ENCODE peak calls at places on chromosomes 7 and 10, in five cellular contexts. G, S, D, P and C are unnamed samples.

GRCh38 chr10:6667679-6668270 is 87.7 kb upstream of the PRKCQ start:
- DNase-seq in G (peak), S (peak), D (peak), P (no peak), C (peak)

GRCh38 chr7:26368542-26368941 is 76.9 kb downstream of the SNX10 start:
- DNase-seq in G (no peak), S (no peak), D (no peak), P (no peak), C (no peak)

GRCh38 chr10:99661370-99661749 is 2.1 kb downstream of the ENTPD7 start:
- DNase-seq in G (no peak), S (peak), D (peak), P (no peak), C (no peak)

GRCh38 chr7:21169667-21170605 is 257.9 kb upstream of the SP4 start:
- DNase-seq in G (no peak), S (no peak), D (no peak), P (no peak), C (no peak)

GRCh38 chr7:23955145-23955544 is 245.1 kb downstream of the STK31 start:
- DNase-seq in G (peak), S (no peak), D (peak), P (no peak), C (no peak)

GRCh38 chr7:82443044-82443800 is at the start of gene CACNA2D1:
- DNase-seq in G (peak), S (no peak), D (peak), P (peak), C (peak)

GRCh38 chr10:51244308-51244707 is 170.0 kb downstream of the PRKG1 start:
- DNase-seq in G (no peak), S (no peak), D (peak), P (no peak), C (no peak)

GRCh38 chr10:97713351-97713827 is at the start of gene MARVELD1:
- DNase-seq in G (no peak), S (peak), D (peak), P (peak), C (no peak)

GRCh38 chr10:60099998-60100747 is 193.8 kb upstream of the CCDC6 start:
- DNase-seq in G (peak), S (peak), D (peak), P (peak), C (peak)

GRCh38 chr10:14936584-14936983 is 17.3 kb downstream of the DCLRE1C start:
- DNase-seq in G (no peak), S (peak), D (no peak), P (no peak), C (no peak)

GRCh38 chr7:70432567-70433001 is 699.4 kb upstream of the GALNT17 start:
- DNase-seq in G (no peak), S (no peak), D (no peak), P (no peak), C (peak)

GRCh38 chr7:3092468-3092867 is 48.8 kb upstream of the CARD11 start:
- DNase-seq in G (peak), S (no peak), D (no peak), P (no peak), C (no peak)

GRCh38 chr7:18873674-18874341 is 243.6 kb downstream of the TWIST1 start:
- DNase-seq in G (no peak), S (peak), D (peak), P (no peak), C (no peak)

GRCh38 chr7:2036786-2037185 is 196.0 kb downstream of the MAD1L1 start:
- DNase-seq in G (no peak), S (no peak), D (no peak), P (no peak), C (no peak)

GRCh38 chr7:78197447-78197846 is 398.9 kb downstream of the PHTF2 start:
- DNase-seq in G (no peak), S (peak), D (peak), P (no peak), C (no peak)

GRCh38 chr7:94632338-94633024 is 23.5 kb downstream of the SGCE start:
- DNase-seq in G (peak), S (peak), D (peak), P (peak), C (no peak)

GRCh38 chr10:15370212-15370740 is 813 bp downstream of the FAM171A1 start:
- DNase-seq in G (no peak), S (no peak), D (peak), P (no peak), C (peak)

GRCh38 chr10:3898821-3899220 is 113.8 kb upstream of the KLF6 start:
- DNase-seq in G (no peak), S (no peak), D (no peak), P (no peak), C (no peak)

GRCh38 chr10:98487692-98488091 is 41.0 kb upstream of the HPS1 start:
- DNase-seq in G (no peak), S (no peak), D (no peak), P (no peak), C (no peak)

GRCh38 chr10:86440874-86441838 is 74.6 kb upstream of the GRID1 start:
- DNase-seq in G (no peak), S (peak), D (peak), P (no peak), C (no peak)

GRCh38 chr10:3467052-3467906 is 294.7 kb upstream of the PITRM1 start:
- DNase-seq in G (peak), S (peak), D (peak), P (no peak), C (no peak)

GRCh38 chr7:72391821-72392377 is 20.2 kb downstream of the CALN1 start:
- DNase-seq in G (no peak), S (no peak), D (no peak), P (no peak), C (peak)

GRCh38 chr10:125008689-125009579 is 67.0 kb downstream of the ZRANB1 start:
- DNase-seq in G (no peak), S (no peak), D (no peak), P (no peak), C (no peak)